ENCODE peak calls at places on chromosomes 2 and 18, in eight cellular contexts. C, L, J, Q, M, A, Y and D are unnamed samples.

GRCh38 chr18:24244698-24245097 is 105.8 kb downstream of the CABYR start:
- DNase-seq in C (no peak), L (no peak), J (no peak), Q (no peak), M (no peak), A (no peak), Y (no peak), D (no peak)

GRCh38 chr2:105764059-105764458 is 19.3 kb downstream of the NCK2 start:
- DNase-seq in C (no peak), L (peak; percentile 5), J (peak; percentile 22), Q (no peak), M (no peak), A (no peak), Y (no peak), D (no peak)

GRCh38 chr18:62088146-62088545 is 98.7 kb downstream of the PIGN start:
- DNase-seq in C (no peak), L (no peak), J (no peak), Q (no peak), M (no peak), A (peak; percentile 6), Y (no peak), D (no peak)

GRCh38 chr2:144183744-144184143 is 336.2 kb downstream of the ZEB2 start:
- DNase-seq in C (no peak), L (peak; percentile 84), J (peak; percentile 75), Q (no peak), M (peak; percentile 76), A (peak; percentile 94), Y (peak; percentile 65), D (peak; percentile 62)

GRCh38 chr2:28407131-28407975 is 14.7 kb downstream of the FOSL2 start:
- DNase-seq in C (no peak), L (no peak), J (no peak), Q (no peak), M (peak; percentile 83), A (no peak), Y (no peak), D (no peak)

GRCh38 chr18:48404707-48405106 is 4.5 kb downstream of the ZBTB7C start:
- DNase-seq in C (no peak), L (no peak), J (no peak), Q (peak; percentile 32), M (no peak), A (no peak), Y (no peak), D (no peak)

GRCh38 chr2:71683070-71683469 is 229.7 kb downstream of the DYSF start:
- DNase-seq in C (no peak), L (no peak), J (no peak), Q (peak; percentile 33), M (peak; percentile 58), A (no peak), Y (no peak), D (no peak)

GRCh38 chr2:241532168-241532567 is 23.8 kb upstream of the STK25 start:
- DNase-seq in C (no peak), L (no peak), J (no peak), Q (no peak), M (no peak), A (no peak), Y (no peak), D (no peak)

GRCh38 chr18:59075923-59076322 is 63.8 kb upstream of the SEC11C start:
- DNase-seq in C (no peak), L (no peak), J (no peak), Q (no peak), M (no peak), A (no peak), Y (no peak), D (no peak)

GRCh38 chr2:28471214-28471613 is 24.6 kb upstream of the PLB1 start:
- DNase-seq in C (no peak), L (no peak), J (no peak), Q (peak; percentile 63), M (peak; percentile 65), A (no peak), Y (no peak), D (no peak)

GRCh38 chr18:36120297-36120696 is 8.8 kb downstream of the SLC39A6 start:
- DNase-seq in C (no peak), L (no peak), J (no peak), Q (no peak), M (no peak), A (no peak), Y (no peak), D (no peak)

GRCh38 chr2:26722911-26723310 is 30.4 kb downstream of the KCNK3 start:
- DNase-seq in C (no peak), L (no peak), J (no peak), Q (no peak), M (no peak), A (no peak), Y (no peak), D (no peak)

GRCh38 chr2:43105586-43106562 is 120.5 kb downstream of the ZFP36L2 start:
- DNase-seq in C (no peak), L (no peak), J (no peak), Q (peak; percentile 67), M (peak; percentile 85), A (peak; percentile 56), Y (no peak), D (no peak)

GRCh38 chr2:177633111-177633510 is 240.5 kb downstream of the AGPS start:
- DNase-seq in C (no peak), L (no peak), J (no peak), Q (no peak), M (no peak), A (no peak), Y (no peak), D (no peak)

GRCh38 chr18:50817898-50818250 is 1.9 kb downstream of the MRO start:
- DNase-seq in C (peak; percentile 54), L (no peak), J (no peak), Q (no peak), M (no peak), A (no peak), Y (no peak), D (no peak)

GRCh38 chr18:61569176-61569892 is 236.1 kb downstream of the CDH20 start:
- DNase-seq in C (no peak), L (no peak), J (no peak), Q (peak; percentile 63), M (no peak), A (peak; percentile 63), Y (no peak), D (no peak)

GRCh38 chr18:3595282-3596273 is 145.6 kb downstream of the TGIF1 start:
- DNase-seq in C (no peak), L (peak; percentile 41), J (peak; percentile 65), Q (no peak), M (no peak), A (peak; percentile 98), Y (no peak), D (no peak)